ENCODE peak calls at places on chromosomes 3 and 15, in seven cellular contexts. L, D, X, T, K, S and P are unnamed samples.

GRCh38 chr15:38560456-38560926 is 4.1 kb downstream of the RASGRP1 start:
- DNase-seq in T (no peak), K (no peak), X (no peak), S (no peak), D (no peak), L (no peak), P (no peak)

GRCh38 chr15:80153900-80154299 is 1.1 kb downstream of the FAH start:
- DNase-seq in X (peak; percentile 25), S (no peak), K (no peak), T (no peak), D (no peak), L (no peak), P (no peak)

GRCh38 chr3:86991482-86991815 is 500 bp upstream of the VGLL3 start:
- DNase-seq in X (no peak), S (no peak), K (no peak), L (no peak), T (no peak), D (no peak), P (no peak)

GRCh38 chr3:28951773-28952556 is 328.9 kb upstream of the RBMS3 start:
- DNase-seq in S (no peak), K (no peak), D (no peak), T (no peak), X (no peak), L (no peak), P (no peak)

GRCh38 chr3:141729240-141729639 is 8.9 kb upstream of the RNF7 start:
- DNase-seq in X (no peak), K (no peak), L (no peak), D (no peak), T (no peak), S (no peak), P (no peak)

GRCh38 chr3:136193273-136194043 is 2.7 kb downstream of the MSL2 start:
- DNase-seq in L (no peak), T (no peak), S (peak; percentile 26), X (peak; percentile 49), D (no peak), K (no peak), P (no peak)

GRCh38 chr3:63230146-63230545 is 48.0 kb upstream of the SYNPR start:
- DNase-seq in S (no peak), X (no peak), K (no peak), D (no peak), T (no peak), L (no peak), P (no peak)

GRCh38 chr15:70763950-70764730 is 782 bp upstream of the UACA start:
- DNase-seq in S (no peak), T (no peak), L (no peak), X (no peak), D (no peak), K (no peak), P (no peak)

GRCh38 chr15:25624504-25625172 is 185.8 kb upstream of the UBE3A start:
- DNase-seq in T (no peak), X (no peak), K (no peak), S (no peak), L (no peak), D (no peak), P (no peak)

GRCh38 chr15:38085931-38086562 is 151.6 kb downstream of the TMCO5A start:
- DNase-seq in D (no peak), X (no peak), K (no peak), T (no peak), L (no peak), S (no peak), P (no peak)

GRCh38 chr15:42131826-42132806 is 24.3 kb downstream of the PLA2G4F start:
- DNase-seq in X (no peak), K (no peak), D (no peak), L (peak; percentile 28), T (peak; percentile 50), S (peak; percentile 59), P (no peak)

GRCh38 chr3:99637041-99637380 is 1.4 kb upstream of the COL8A1 start:
- DNase-seq in S (no peak), L (no peak), D (no peak), X (no peak), T (no peak), K (peak; percentile 68), P (no peak)

GRCh38 chr3:157120071-157120892 is 39.7 kb downstream of the CCNL1 start:
- DNase-seq in T (no peak), L (no peak), X (no peak), K (no peak), D (no peak), S (peak; percentile 77), P (no peak)

GRCh38 chr3:43790060-43790459 is 99.3 kb downstream of the ABHD5 start:
- DNase-seq in K (no peak), D (no peak), X (no peak), S (no peak), T (no peak), L (no peak), P (no peak)

GRCh38 chr3:57161131-57161538 is 4.0 kb downstream of the IL17RD start:
- DNase-seq in T (no peak), X (no peak), K (no peak), S (no peak), L (no peak), D (no peak), P (no peak)

GRCh38 chr3:160395297-160395696 is 3.7 kb downstream of the IFT80 start:
- DNase-seq in L (peak; percentile 14), D (no peak), X (no peak), K (no peak), T (no peak), S (no peak), P (no peak)

GRCh38 chr3:115194461-115194860 is 47.4 kb upstream of the ZBTB20 start:
- DNase-seq in X (no peak), D (no peak), T (no peak), K (no peak), L (no peak), S (no peak), P (no peak)

GRCh38 chr3:25902586-25902985 is 112.7 kb downstream of the OXSM start:
- DNase-seq in X (no peak), L (no peak), D (no peak), K (no peak), T (no peak), S (no peak), P (no peak)

GRCh38 chr15:88657326-88658069 is 18.7 kb downstream of the ISG20 start:
- DNase-seq in T (no peak), K (no peak), X (no peak), L (peak; percentile 21), D (no peak), S (peak; percentile 36), P (peak; percentile 38)